ENCODE peak calls at places on chromosomes 11 and 22, in four cellular contexts. One of them, this sample, is unnamed.

GRCh38 chr11:116808262-116809175 is 14.6 kb downstream of the APOA4 start:
- DNase-seq in lung: peak; percentile 80
- DNase-seq in AG10803: peak; percentile 47
- DNase-seq in upper lobe of left lung: peak; percentile 86
- DNase-seq in this sample: no peak

GRCh38 chr11:84437129-84438123 is 1151.3 kb upstream of the CCDC90B start:
- DNase-seq in lung: no peak
- DNase-seq in AG10803: no peak
- DNase-seq in upper lobe of left lung: peak; percentile 25
- DNase-seq in this sample: no peak

GRCh38 chr11:79546366-79546765 is 105.5 kb upstream of the TENM4 start:
- DNase-seq in lung: no peak
- DNase-seq in AG10803: no peak
- DNase-seq in upper lobe of left lung: peak; percentile 23
- DNase-seq in this sample: peak; percentile 9

GRCh38 chr22:30742291-30743256 is 47.9 kb downstream of the OSBP2 start:
- DNase-seq in lung: no peak
- DNase-seq in AG10803: no peak
- DNase-seq in upper lobe of left lung: no peak
- DNase-seq in this sample: no peak

GRCh38 chr11:63779044-63779443 is 10.5 kb upstream of the ZFTA start:
- DNase-seq in lung: no peak
- DNase-seq in AG10803: no peak
- DNase-seq in upper lobe of left lung: no peak
- DNase-seq in this sample: no peak

GRCh38 chr11:22467248-22467647 is 129.1 kb downstream of the SLC17A6 start:
- DNase-seq in lung: no peak
- DNase-seq in AG10803: peak; percentile 40
- DNase-seq in upper lobe of left lung: no peak
- DNase-seq in this sample: no peak

GRCh38 chr11:116913000-116913399 is 75.6 kb upstream of the APOA1 start:
- DNase-seq in lung: no peak
- DNase-seq in AG10803: peak; percentile 73
- DNase-seq in upper lobe of left lung: no peak
- DNase-seq in this sample: no peak

GRCh38 chr11:131422491-131422890 is 52.1 kb downstream of the NTM start:
- DNase-seq in lung: no peak
- DNase-seq in AG10803: no peak
- DNase-seq in upper lobe of left lung: no peak
- DNase-seq in this sample: no peak

GRCh38 chr11:113059548-113059947 is 98.3 kb downstream of the NCAM1 start:
- DNase-seq in lung: no peak
- DNase-seq in AG10803: no peak
- DNase-seq in upper lobe of left lung: no peak
- DNase-seq in this sample: no peak

GRCh38 chr22:43891360-43892182 is at the start of gene PNPLA5:
- DNase-seq in lung: no peak
- DNase-seq in AG10803: no peak
- DNase-seq in upper lobe of left lung: no peak
- DNase-seq in this sample: no peak

GRCh38 chr11:109747839-109748238 is 325.8 kb downstream of the C11orf87 start:
- DNase-seq in lung: no peak
- DNase-seq in AG10803: no peak
- DNase-seq in upper lobe of left lung: peak; percentile 23
- DNase-seq in this sample: no peak

GRCh38 chr22:31969789-31970489 is 25.6 kb downstream of the YWHAH start:
- DNase-seq in lung: peak; percentile 70
- DNase-seq in AG10803: peak; percentile 64
- DNase-seq in upper lobe of left lung: peak; percentile 81
- DNase-seq in this sample: no peak

GRCh38 chr11:61513143-61513740 is 4.7 kb downstream of the LRRC10B start:
- DNase-seq in lung: no peak
- DNase-seq in AG10803: no peak
- DNase-seq in upper lobe of left lung: no peak
- DNase-seq in this sample: no peak

GRCh38 chr22:38141574-38141973 is 31.1 kb upstream of the BAIAP2L2 start:
- DNase-seq in lung: no peak
- DNase-seq in AG10803: no peak
- DNase-seq in upper lobe of left lung: no peak
- DNase-seq in this sample: no peak

GRCh38 chr11:74357449-74357848 is 40.8 kb downstream of the PGM2L1 start:
- DNase-seq in lung: no peak
- DNase-seq in AG10803: no peak
- DNase-seq in upper lobe of left lung: no peak
- DNase-seq in this sample: no peak

GRCh38 chr11:2096919-2097301 is 42.3 kb downstream of the IGF2 start:
- DNase-seq in lung: no peak
- DNase-seq in AG10803: peak; percentile 14
- DNase-seq in upper lobe of left lung: no peak
- DNase-seq in this sample: no peak
- H3K4me3 ChIP-seq in lung: no peak overlapping the region
- H3K4me3 ChIP-seq in AG10803: no peak overlapping the region
- H3K4me3 ChIP-seq in upper lobe of left lung: no peak overlapping the region
- H3K4me3 ChIP-seq in this sample: no peak overlapping the region

GRCh38 chr11:94501522-94501921 is 7.7 kb downstream of the ANKRD49 start:
- DNase-seq in lung: no peak
- DNase-seq in AG10803: no peak
- DNase-seq in upper lobe of left lung: no peak
- DNase-seq in this sample: no peak
- TF ChIP-seq CTCF in lung: no peak
- TF ChIP-seq CTCF in AG10803: no peak
- TF ChIP-seq CTCF in upper lobe of left lung: no peak
- TF ChIP-seq CTCF in this sample: no peak

DNA sequence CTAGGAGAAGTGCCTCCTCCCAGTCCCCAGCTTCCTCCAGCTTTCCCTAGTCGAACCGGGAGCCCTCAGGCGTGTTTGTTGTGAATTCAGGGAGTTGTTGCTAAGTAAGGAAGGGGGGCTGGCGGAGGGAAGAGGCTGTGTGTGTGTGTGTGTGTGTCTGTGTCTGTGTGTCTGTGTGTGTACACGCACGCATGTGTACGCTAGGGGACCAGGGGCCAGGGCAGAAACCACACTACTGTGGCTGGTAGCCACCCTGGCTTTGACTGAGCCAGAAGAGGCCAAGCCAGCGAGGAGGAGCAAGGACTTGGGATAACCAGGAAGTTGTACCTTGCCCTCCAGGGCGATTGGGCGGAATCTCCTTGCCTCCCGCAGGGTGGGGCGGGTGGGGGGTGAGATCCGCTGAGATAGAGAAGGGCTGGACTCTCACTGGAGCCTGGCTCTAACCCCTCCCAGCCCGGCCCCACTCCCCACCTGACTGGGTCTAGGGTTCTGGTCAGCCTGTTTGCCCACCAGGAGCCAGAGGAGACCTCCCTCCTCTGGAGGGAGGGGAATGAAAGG is 7.5 kb downstream of the BCL9L start:
- DNase-seq in lung: peak; percentile 76
- DNase-seq in AG10803: peak; percentile 99
- DNase-seq in upper lobe of left lung: peak; percentile 77
- DNase-seq in this sample: no peak
- H3K4me3 ChIP-seq in lung: no peak overlapping the region
- H3K4me3 ChIP-seq in AG10803: peak overlapping the region; percentile 99
- H3K4me3 ChIP-seq in upper lobe of left lung: peak overlapping the region; percentile 89
- H3K4me3 ChIP-seq in this sample: peak overlapping the region; percentile 41

DNA sequence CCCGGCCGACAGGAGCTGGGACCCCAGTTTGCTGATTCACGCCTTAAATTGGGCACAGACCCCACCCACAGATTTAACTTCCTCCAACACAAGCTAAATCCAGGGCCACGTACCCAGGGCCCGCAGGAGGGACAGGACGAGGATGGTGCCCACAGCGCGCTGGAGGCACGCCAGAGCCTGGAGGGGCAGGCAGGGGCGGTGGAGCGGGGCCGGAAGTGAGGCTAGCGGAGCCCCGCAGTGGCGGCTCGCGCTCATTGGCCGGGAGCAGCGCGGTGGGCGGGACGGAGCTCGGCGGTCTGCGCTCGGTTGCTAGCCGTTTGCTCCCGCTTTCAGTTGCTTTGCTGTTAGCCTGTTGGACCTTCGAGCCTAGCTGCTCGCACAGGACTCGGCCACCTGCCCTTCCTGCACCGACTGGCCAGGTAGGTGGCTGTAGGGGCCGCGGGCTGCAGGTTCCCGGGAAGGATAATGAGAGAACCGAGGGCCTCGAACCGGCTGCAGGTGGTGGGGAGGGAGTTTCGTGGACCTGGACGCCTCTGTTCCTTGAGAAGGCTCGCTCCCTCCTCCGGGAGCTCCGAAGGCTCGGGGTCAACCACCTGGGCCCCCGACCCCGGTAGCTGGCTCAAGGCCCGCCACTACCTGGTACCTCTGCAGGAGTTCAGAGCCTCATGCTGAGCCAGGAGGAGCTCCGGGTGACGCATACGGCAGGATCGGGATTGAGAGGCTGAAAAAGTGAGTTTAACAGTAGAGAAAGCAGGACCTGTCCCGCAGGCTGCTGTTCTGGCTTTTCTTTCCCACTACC is at the start of gene CCDC134:
- DNase-seq in lung: peak; percentile 90
- DNase-seq in AG10803: peak; percentile 78
- DNase-seq in upper lobe of left lung: peak; percentile 94
- DNase-seq in this sample: no peak
- TF ChIP-seq CTCF in lung: no peak
- TF ChIP-seq CTCF in AG10803: no peak
- TF ChIP-seq CTCF in upper lobe of left lung: no peak
- TF ChIP-seq CTCF in this sample: no peak

DNA sequence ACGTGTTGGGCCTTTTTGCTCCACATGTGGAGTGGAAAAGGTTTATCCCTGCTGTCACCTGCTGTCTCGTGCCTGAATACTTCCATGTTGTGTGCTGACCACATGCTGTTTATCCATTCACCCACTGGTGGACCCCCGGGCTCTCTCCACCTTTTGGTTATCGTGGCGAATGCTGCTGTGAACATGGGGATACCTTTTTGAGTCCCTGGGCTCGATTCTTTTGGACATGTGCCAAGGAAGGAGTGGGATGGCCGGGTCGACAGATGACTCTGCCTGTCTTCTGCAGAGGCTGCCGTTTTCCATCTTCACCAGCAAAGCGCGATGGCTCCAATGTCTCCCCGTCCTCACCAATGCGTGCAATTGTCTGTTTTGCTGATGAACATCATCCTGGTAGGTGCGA is 758.8 kb downstream of the BRD1 start:
- DNase-seq in lung: no peak
- DNase-seq in AG10803: no peak
- DNase-seq in upper lobe of left lung: no peak
- DNase-seq in this sample: no peak
- H3K4me3 ChIP-seq in lung: no peak overlapping the region
- H3K4me3 ChIP-seq in AG10803: no peak overlapping the region
- H3K4me3 ChIP-seq in upper lobe of left lung: no peak overlapping the region
- H3K4me3 ChIP-seq in this sample: no peak overlapping the region

GRCh38 chr11:32005786-32006406 is 85.0 kb upstream of the RCN1 start:
- DNase-seq in lung: no peak
- DNase-seq in AG10803: peak; percentile 11
- DNase-seq in upper lobe of left lung: no peak
- DNase-seq in this sample: peak; percentile 19

GRCh38 chr11:32003335-32003734 is 87.5 kb upstream of the RCN1 start:
- DNase-seq in lung: no peak
- DNase-seq in AG10803: no peak
- DNase-seq in upper lobe of left lung: no peak
- DNase-seq in this sample: no peak

GRCh38 chr11:32008879-32009548 is 81.9 kb upstream of the RCN1 start:
- DNase-seq in lung: no peak
- DNase-seq in AG10803: no peak
- DNase-seq in upper lobe of left lung: no peak
- DNase-seq in this sample: no peak

GRCh38 chr11:32002311-32002710 is 88.6 kb upstream of the RCN1 start:
- DNase-seq in lung: no peak
- DNase-seq in AG10803: peak; percentile 42
- DNase-seq in upper lobe of left lung: no peak
- DNase-seq in this sample: no peak

DNA sequence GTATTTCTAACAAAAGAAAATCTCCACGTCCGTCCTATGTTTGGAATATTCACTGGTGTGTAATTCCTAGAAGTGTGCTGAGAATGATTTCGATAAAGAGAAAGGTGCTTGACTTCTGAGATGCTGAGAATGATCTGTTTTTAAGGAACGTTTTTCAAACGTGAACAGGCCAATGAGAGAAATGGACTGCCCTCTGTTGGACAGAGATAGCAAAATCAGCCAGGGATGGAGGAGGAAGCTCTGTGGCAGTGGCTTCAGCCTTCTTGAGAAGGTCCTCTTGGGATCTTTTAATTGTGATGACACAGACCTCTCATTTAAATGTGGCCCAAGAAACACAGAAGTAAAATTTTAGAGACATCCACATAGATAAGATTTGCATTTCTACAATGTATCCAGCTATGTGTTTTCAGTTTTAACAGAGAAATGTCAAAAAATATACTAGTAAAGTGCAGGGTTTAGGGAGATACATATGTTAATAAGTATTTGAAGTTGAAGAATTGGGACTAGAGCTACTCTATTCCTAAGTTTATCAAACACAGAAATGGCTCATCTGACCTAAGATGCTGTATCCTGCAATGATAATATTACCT is 84.0 kb upstream of the RCN1 start:
- DNase-seq in lung: no peak
- DNase-seq in AG10803: peak; percentile 54
- DNase-seq in upper lobe of left lung: no peak
- DNase-seq in this sample: peak; percentile 16
- TF ChIP-seq CTCF in lung: no peak
- TF ChIP-seq CTCF in AG10803: peak; percentile 85
- TF ChIP-seq CTCF in upper lobe of left lung: peak; percentile 45
- TF ChIP-seq CTCF in this sample: peak; percentile 86

GRCh38 chr11:44094260-44094868 is 1.1 kb upstream of the EXT2 start:
- DNase-seq in lung: peak; percentile 82
- DNase-seq in AG10803: peak; percentile 82
- DNase-seq in upper lobe of left lung: peak; percentile 75
- DNase-seq in this sample: no peak

GRCh38 chr11:44095506-44096359 is at the start of gene EXT2:
- DNase-seq in lung: peak; percentile 91
- DNase-seq in AG10803: peak; percentile 77
- DNase-seq in upper lobe of left lung: peak; percentile 93
- DNase-seq in this sample: no peak

GRCh38 chr11:44101098-44101497 is 5.6 kb downstream of the EXT2 start:
- DNase-seq in lung: no peak
- DNase-seq in AG10803: no peak
- DNase-seq in upper lobe of left lung: no peak
- DNase-seq in this sample: no peak

GRCh38 chr11:44096360-44097188 is 1.1 kb downstream of the EXT2 start:
- DNase-seq in lung: no peak
- DNase-seq in AG10803: peak; percentile 67
- DNase-seq in upper lobe of left lung: no peak
- DNase-seq in this sample: no peak

DNA sequence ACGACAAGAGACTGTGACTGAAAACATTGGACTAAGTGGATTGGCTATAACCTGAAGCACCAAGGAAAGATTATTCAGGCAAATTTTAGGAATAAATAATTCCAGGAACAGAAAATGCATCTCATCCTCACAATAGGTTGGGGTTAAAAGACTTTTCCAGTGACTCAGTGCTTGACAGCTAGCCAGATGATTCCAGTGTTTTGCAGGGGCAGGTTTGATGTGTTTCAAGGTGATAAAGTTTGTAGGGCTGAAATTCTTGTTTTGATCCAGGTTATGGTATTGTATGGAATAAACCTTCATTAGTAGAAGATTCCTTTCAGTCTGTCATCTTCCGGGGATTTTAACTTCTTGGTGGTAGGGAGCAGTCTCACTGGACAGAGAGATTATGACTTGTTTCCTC is 2.3 kb downstream of the EXT2 start:
- DNase-seq in lung: no peak
- DNase-seq in AG10803: no peak
- DNase-seq in upper lobe of left lung: no peak
- DNase-seq in this sample: no peak
- H3K4me3 ChIP-seq in lung: no peak overlapping the region
- H3K4me3 ChIP-seq in AG10803: no peak overlapping the region
- H3K4me3 ChIP-seq in upper lobe of left lung: no peak overlapping the region
- H3K4me3 ChIP-seq in this sample: no peak overlapping the region